ENCODE peak calls at places on chromosomes 7 and 10, in four cellular contexts. Q, V, A and Z are unnamed samples.

GRCh38 chr10:104630731-104631130 is 10.4 kb upstream of the SORCS3 start:
- DNase-seq in Q (no peak), V (no peak), A (no peak), Z (no peak)

GRCh38 chr10:79254333-79255006 is 92.8 kb upstream of the PPIF start:
- DNase-seq in Q (no peak), V (no peak), A (no peak), Z (no peak)

GRCh38 chr10:70169661-70170364 is 501 bp downstream of the SAR1A start:
- DNase-seq in Q (no peak), V (no peak), A (peak), Z (no peak)

GRCh38 chr7:150941983-150942590 is 36.0 kb downstream of the KCNH2 start:
- DNase-seq in Q (no peak), V (peak), A (peak), Z (no peak)

GRCh38 chr7:70694357-70694908 is 437.5 kb upstream of the GALNT17 start:
- DNase-seq in Q (no peak), V (no peak), A (peak), Z (peak)

GRCh38 chr10:86439544-86439943 is 72.9 kb upstream of the GRID1 start:
- DNase-seq in Q (peak), V (peak), A (peak), Z (no peak)

GRCh38 chr10:5927306-5927705 is 37.3 kb downstream of the FBH1 start:
- DNase-seq in Q (no peak), V (no peak), A (no peak), Z (no peak)

GRCh38 chr10:131517781-131518180 is 206.3 kb upstream of the TCERG1L start:
- DNase-seq in Q (no peak), V (no peak), A (no peak), Z (no peak)

GRCh38 chr7:67033251-67033650 is 36.6 kb downstream of the TYW1 start:
- DNase-seq in Q (no peak), V (peak), A (no peak), Z (no peak)

GRCh38 chr7:1531979-1532455 is 1.5 kb downstream of the MAFK start:
- DNase-seq in Q (no peak), V (peak), A (no peak), Z (no peak)

GRCh38 chr10:4343798-4344370 is 482.1 kb upstream of the AKR1E2 start:
- DNase-seq in Q (no peak), V (no peak), A (no peak), Z (no peak)

GRCh38 chr10:133231244-133231945 is 1.4 kb downstream of the UTF1 start:
- DNase-seq in Q (no peak), V (no peak), A (no peak), Z (no peak)

GRCh38 chr10:12730809-12731519 is 270.5 kb downstream of the CCDC3 start:
- DNase-seq in Q (no peak), V (no peak), A (no peak), Z (no peak)

GRCh38 chr7:100677308-100678095 is 4.0 kb downstream of the GNB2 start:
- DNase-seq in Q (no peak), V (no peak), A (peak), Z (no peak)

GRCh38 chr10:129531195-129531968 is 64.3 kb downstream of the MGMT start:
- DNase-seq in Q (no peak), V (no peak), A (no peak), Z (peak)

GRCh38 chr7:29123611-29124190 is 22.6 kb downstream of the CPVL start:
- DNase-seq in Q (no peak), V (no peak), A (no peak), Z (no peak)

GRCh38 chr7:155803418-155804376 is 8.6 kb downstream of the SHH start:
- DNase-seq in Q (no peak), V (no peak), A (peak), Z (no peak)

GRCh38 chr7:29548823-29549222 is 14.8 kb upstream of the PRR15 start:
- DNase-seq in Q (no peak), V (no peak), A (no peak), Z (no peak)

GRCh38 chr7:148669907-148670306 is 28.8 kb upstream of the CUL1 start:
- DNase-seq in Q (no peak), V (no peak), A (no peak), Z (no peak)

GRCh38 chr10:132837905-132838304 is 52.0 kb upstream of the NKX6-2 start:
- DNase-seq in Q (no peak), V (peak), A (no peak), Z (no peak)

GRCh38 chr7:91182819-91183405 is 81.3 kb upstream of the FZD1 start:
- DNase-seq in Q (no peak), V (no peak), A (no peak), Z (peak)

GRCh38 chr7:117993377-117994003 is 120.2 kb upstream of the CTTNBP2 start:
- DNase-seq in Q (no peak), V (no peak), A (no peak), Z (peak)

GRCh38 chr10:74991435-74991834 is 120.0 kb upstream of the SAMD8 start:
- DNase-seq in Q (no peak), V (no peak), A (no peak), Z (peak)

GRCh38 chr7:127983804-127984332 is 47.4 kb downstream of the LRRC4 start:
- DNase-seq in Q (no peak), V (no peak), A (no peak), Z (peak)

GRCh38 chr10:2202401-2202800 is 465.1 kb upstream of the ADARB2 start:
- DNase-seq in Q (no peak), V (no peak), A (no peak), Z (peak)

GRCh38 chr7:55365680-55366460 is 733 bp downstream of the LANCL2 start:
- DNase-seq in Q (peak), V (peak), A (peak), Z (peak)
- TF ChIP-seq CTCF in Q (peak), V (no peak), A (peak), Z (peak)

DNA sequence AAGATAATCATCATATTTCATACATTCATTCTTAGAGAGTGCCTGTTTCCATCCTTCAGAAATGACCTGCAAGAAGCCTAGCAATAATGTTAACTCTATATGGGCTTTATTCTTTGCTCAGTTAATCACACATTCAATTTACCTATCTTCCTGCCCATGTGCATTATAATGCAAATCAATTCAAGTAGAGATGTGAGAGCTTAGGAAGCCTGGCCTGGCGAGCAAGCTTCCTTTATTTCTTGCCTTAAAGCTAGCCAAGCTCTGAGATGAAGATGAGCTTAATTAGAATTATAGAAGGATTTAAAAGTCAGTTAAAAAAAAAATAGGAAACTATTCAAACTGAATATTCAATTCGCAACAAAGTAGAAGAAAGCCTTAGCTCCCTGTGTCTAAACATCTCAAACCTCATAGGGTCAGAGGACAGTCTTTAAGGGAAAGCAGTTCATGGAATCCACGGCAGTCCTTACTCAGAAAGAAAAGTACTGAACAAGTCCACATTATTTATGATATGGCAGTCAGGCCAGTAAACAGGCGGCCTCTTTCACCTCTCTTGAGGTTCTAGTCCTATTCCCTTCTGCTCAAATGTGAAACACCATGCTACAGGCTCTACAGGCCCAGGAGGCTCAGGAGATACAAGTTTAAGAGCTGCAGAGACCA is 214.1 kb downstream of the TFEC start:
- DNase-seq in Q (no peak), V (no peak), A (no peak), Z (no peak)
- H3K27ac ChIP-seq in Q (no peak), V (no peak), A (no peak), Z (no peak)

GRCh38 chr10:122475130-122475529 is 13.8 kb downstream of the HTRA1 start:
- DNase-seq in Q (peak), V (peak), A (no peak), Z (no peak)
- TF ChIP-seq CTCF in Q (no peak), V (no peak), A (no peak), Z (no peak)

DNA sequence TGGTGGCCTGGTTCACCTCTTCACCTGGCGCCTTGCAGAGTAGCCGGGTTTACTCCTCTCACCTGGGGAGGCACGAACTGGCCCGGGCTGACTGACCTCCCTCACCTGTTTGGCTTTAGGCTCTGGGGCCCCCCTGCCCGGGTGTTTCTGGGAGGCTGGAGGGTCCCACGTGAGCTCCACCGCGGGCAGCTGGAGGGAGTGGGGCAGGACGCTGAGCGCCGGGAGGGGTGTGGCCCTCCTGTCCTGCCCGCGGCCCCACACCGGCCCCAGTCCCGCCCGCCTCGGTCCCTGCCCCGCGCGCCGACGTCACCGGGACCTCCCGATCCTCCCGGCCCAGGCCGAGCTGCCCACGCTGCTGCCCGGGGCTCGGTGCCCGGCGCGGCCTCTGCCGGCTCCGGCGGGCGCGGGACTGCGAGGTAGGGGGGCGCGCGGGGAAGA is at the start of gene AMZ1:
- DNase-seq in Q (no peak), V (no peak), A (no peak), Z (no peak)
- H3K27ac ChIP-seq in Q (no peak), V (no peak), A (no peak), Z (no peak)

DNA sequence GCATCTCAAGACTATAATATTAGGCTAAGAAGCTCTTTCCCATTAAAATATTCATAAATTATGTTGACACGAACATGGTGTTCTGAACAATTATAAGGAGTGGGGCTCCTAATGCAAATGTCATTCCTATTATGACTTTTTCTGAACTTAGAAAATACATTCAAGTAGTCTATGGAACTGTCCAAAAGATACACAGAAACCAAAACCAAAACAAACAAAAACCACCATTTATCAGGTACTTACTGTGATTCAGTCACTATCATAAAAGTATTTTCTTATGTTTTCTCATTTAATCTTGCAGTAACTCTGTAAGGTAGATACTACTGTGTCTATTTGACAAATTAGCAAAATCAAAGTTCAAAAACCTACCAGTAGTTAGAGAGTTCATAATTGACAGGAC is 406.8 kb downstream of the GFRA1 start:
- DNase-seq in Q (no peak), V (no peak), A (no peak), Z (no peak)
- TF ChIP-seq CTCF in Q (no peak), V (no peak), A (no peak), Z (no peak)

DNA sequence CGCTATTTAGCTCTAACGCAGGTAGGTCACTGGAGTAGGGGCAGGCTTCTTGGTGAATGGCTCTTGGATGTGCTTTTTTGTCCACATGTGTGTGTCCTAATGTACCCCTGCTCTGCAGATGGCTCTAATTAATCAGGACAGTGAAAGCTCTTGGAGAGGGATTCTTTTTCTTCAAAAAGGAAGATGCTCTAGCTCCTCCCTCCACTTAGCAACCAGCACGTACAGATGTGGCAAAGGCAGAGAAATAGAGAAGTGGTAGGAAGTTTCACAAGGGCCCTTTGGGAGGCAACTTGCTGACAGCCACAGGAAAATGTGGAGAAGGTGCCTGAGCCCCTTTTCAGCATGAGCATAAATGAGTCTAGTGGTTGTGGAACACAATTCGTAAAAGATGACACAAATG is 221.7 kb downstream of the PLXNA4 start:
- DNase-seq in Q (no peak), V (no peak), A (no peak), Z (no peak)
- H3K27ac ChIP-seq in Q (no peak), V (no peak), A (no peak), Z (no peak)